ENCODE peak calls at places on chromosomes 12 and 14, in seven cellular contexts. R, O, G, L, J, I and F are unnamed samples.

GRCh38 chr14:66638688-66639087 is 130.7 kb downstream of the GPHN start:
- DNase-seq in R (no peak), O (no peak), G (no peak), L (no peak), J (no peak), I (no peak), F (no peak)

GRCh38 chr12:45696049-45696448 is 33.5 kb upstream of the ARID2 start:
- DNase-seq in R (no peak), O (no peak), G (no peak), L (no peak), J (no peak), I (no peak), F (no peak)

GRCh38 chr14:95993768-95994592 is 45.2 kb upstream of the C14orf132 start:
- DNase-seq in R (peak), O (peak), G (no peak), L (no peak), J (no peak), I (peak), F (peak)

GRCh38 chr12:5577239-5577638 is 145.3 kb downstream of the NTF3 start:
- DNase-seq in R (no peak), O (no peak), G (no peak), L (no peak), J (no peak), I (no peak), F (no peak)

GRCh38 chr14:23364604-23365352 is at the start of gene EFS:
- DNase-seq in R (no peak), O (no peak), G (no peak), L (peak), J (no peak), I (no peak), F (no peak)

GRCh38 chr12:108640802-108641445 is 7.2 kb upstream of the SELPLG start:
- DNase-seq in R (no peak), O (no peak), G (no peak), L (peak), J (no peak), I (no peak), F (no peak)

GRCh38 chr12:46770501-46771183 is 55.2 kb downstream of the SLC38A4 start:
- DNase-seq in R (no peak), O (no peak), G (no peak), L (no peak), J (peak), I (no peak), F (no peak)

GRCh38 chr12:83753205-83753604 is 1066.5 kb downstream of the TMTC2 start:
- DNase-seq in R (no peak), O (no peak), G (no peak), L (no peak), J (no peak), I (no peak), F (no peak)

GRCh38 chr12:128617304-128617833 is 206.4 kb downstream of the SLC15A4 start:
- DNase-seq in R (no peak), O (no peak), G (no peak), L (no peak), J (no peak), I (no peak), F (no peak)

GRCh38 chr12:7162691-7163114 is 26.8 kb upstream of the PEX5 start:
- DNase-seq in R (peak), O (no peak), G (no peak), L (no peak), J (peak), I (peak), F (peak)

GRCh38 chr14:100741956-100742355 is 15.3 kb downstream of the DLK1 start:
- DNase-seq in R (no peak), O (no peak), G (no peak), L (no peak), J (no peak), I (no peak), F (no peak)

GRCh38 chr12:119990382-119990874 is 1.4 kb downstream of the BICDL1 start:
- DNase-seq in R (no peak), O (no peak), G (no peak), L (no peak), J (no peak), I (no peak), F (peak)

GRCh38 chr12:18443768-18444437 is 182.6 kb downstream of the PIK3C2G start:
- DNase-seq in R (no peak), O (no peak), G (no peak), L (no peak), J (no peak), I (no peak), F (no peak)

GRCh38 chr14:98700748-98701147 is 571.2 kb downstream of the BCL11B start:
- DNase-seq in R (no peak), O (no peak), G (no peak), L (no peak), J (no peak), I (no peak), F (no peak)
- TF ChIP-seq CTCF in R (no peak), O (no peak), G (no peak), L (no peak), J (no peak), I (no peak), F (no peak)

GRCh38 chr12:51970904-51971646 is 19.6 kb downstream of the ACVR1B start:
- DNase-seq in R (peak), O (no peak), G (no peak), L (no peak), J (no peak), I (no peak), F (peak)
- TF ChIP-seq CTCF in R (peak), O (peak), G (no peak), L (no peak), J (peak), I (no peak), F (peak)

DNA sequence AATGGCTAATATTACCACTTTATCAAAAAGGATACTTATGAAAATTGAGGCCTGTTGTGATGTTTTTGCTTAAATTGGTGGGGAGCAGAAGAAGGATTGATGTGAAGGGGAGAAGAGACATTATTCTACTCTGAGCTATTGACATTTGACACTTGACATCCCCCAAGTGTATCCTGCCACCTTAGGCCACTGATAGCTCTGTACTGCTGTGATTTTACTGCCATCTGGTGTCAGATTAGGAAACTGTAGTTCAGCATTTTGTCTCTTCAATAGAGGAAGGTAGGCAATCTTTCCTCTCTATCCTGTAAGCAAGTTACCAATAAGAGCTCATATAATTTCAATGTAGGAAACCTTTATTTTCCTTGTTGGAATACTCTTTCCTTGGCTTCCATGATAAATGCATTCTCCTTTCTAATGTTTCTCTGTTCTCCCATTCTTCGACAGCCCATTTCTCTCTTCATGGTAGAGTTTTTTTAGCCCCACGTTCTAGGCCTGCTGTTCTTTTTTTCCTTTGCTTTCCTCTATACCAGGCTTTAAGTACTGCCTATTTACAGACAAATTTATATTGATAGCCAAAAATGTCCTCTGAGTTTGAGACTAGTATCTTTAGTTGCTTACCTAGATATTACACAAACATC is 46.3 kb downstream of the PPHLN1 start:
- DNase-seq in R (peak), O (peak), G (no peak), L (no peak), J (peak), I (peak), F (peak)
- TF ChIP-seq CTCF in R (peak), O (peak), G (peak), L (peak), J (peak), I (peak), F (peak)

DNA sequence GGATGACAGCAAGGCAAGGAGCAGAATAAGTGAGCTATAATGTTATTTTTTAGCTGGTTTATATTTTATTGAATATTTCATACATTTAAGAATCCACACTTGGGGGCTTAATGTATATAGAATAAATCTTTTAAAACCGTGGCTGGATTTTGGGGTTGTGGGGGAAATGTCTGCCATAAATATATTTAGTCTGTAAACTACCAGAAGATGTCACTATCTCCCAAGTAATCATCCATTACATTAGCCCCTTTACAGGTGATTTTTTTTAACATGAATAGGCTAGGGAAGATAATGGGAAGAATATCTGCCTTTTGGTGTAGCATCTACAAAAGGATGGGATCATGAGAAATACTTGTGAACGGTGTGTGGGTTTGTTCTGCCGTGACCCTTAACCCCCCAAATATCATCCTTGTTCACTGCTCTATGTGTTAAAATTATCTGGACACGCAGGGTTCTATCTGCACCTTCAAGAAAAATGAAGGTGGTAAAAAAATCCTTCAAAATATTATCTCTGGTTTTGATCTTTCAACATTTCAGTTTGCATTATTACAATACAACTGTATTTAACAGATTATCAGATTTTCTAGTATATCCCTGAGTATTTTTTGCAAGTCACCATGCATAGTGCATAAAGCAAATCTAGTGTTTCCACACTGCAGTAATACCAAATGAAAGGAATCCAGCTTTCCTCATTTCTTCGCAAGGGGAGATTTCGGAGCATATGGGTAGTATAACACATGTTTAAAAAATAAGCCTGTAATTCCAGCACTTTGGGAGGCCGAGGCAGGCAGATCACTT is 8.0 kb upstream of the SLC17A8 start:
- DNase-seq in R (peak), O (peak), G (no peak), L (no peak), J (no peak), I (peak), F (peak)
- TF ChIP-seq CTCF in R (peak), O (peak), G (peak), L (no peak), J (peak), I (peak), F (peak)

DNA sequence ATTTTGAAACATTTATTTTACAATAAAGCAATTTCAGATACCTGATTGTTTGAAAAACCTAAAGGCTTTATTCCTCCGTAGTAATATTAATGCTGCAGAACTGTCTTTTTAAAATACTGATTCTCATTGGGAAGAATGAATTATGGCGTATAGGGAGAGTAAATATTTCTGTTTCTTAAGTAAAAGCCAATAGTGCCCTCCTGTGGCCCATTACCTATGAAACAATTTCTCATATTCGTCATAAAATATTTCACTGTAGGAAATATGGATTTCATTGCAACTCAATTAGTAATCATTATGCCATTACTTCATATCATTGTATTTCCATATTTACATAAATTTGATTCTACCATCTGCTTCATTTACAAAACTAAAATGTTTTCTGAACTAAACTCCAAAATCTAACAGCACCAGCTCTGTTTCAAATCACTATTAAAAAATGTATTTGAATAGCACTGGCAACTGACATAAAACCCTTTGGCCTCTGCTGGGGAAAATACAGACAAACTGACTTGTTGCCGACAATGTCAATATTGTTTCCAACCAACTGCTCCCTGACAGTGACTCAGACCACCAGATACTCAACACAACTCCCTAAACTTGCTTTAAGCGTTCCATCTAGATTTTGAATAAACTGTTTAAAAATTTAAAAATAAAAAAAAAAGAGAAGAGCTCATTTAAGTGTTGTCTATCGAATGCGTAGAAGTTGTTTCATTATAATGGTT is 290.3 kb downstream of the NAV3 start:
- DNase-seq in R (peak), O (no peak), G (no peak), L (no peak), J (no peak), I (peak), F (no peak)
- TF ChIP-seq CTCF in R (peak), O (no peak), G (peak), L (no peak), J (peak), I (peak), F (peak)

DNA sequence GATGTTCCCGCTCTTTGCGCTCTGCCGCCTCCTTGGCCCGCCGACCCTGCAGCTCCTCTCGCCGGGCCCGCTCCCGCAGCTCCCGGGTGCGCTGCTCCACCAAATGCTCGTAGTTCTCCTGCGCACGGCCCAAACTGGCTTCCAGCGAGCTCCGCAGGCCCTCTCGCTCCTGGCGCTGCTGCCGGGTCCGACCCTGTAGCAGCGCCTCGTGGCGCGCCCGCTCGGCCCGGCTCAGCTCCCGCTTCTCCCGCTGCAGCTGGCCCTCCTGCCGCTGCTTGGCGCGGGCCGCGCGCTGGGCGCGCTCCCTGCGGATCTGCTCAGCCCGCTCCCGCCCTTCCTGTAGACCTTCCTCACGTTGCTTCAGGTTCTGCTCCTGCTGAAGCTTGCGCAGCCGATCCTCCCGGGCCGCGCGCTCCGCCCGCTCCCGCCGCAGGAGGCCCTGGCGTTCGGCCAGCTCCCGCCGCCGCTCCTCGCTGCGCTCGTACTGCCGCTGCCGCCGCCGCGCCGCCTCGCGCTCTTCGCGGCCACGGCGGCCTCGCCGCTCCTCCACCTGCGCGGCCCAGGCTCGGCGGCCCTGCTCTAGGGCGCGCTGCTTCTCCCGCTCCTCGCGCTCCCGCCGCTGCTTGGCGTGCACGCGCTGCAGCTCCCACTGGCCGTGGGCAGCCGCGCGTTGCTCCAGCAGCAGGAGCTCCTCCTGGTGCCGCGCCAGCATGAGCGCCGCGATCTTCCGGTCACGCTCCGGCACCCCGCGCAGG is 2.6 kb downstream of the CCDC177 start:
- DNase-seq in R (no peak), O (no peak), G (no peak), L (no peak), J (peak), I (no peak), F (peak)
- TF ChIP-seq CTCF in R (no peak), O (no peak), G (no peak), L (no peak), J (no peak), I (no peak), F (no peak)

DNA sequence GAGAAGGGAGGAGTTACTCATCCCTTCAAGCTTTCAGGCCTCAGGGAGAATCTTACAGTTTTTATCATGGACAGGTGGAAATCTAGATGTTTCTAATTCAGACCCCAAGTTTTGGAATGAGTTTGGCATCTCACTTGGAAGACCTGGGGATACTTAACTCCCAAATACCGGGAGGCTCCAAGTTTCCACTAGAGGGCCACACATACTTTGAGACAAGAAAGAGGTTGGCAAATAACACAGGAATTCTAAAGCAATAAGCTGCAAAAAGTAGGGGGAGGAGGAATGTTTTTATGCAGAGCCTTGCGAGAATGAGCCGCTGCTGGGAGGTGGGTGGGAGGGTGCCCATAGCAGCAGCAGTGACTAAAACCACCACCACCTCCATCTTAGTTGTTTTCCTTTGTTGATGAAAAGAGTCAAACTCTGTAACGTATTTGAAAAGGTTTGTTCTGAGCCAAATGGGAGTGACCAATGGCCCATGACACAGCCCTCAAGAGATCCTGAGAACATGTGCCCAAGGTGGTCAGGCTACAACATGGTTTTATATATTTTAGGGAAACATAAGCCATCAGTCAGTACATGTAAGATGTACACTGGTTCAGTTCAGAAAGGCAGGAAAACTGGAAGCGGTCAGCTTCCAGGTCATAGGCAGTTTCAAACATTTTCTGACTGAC is 34.2 kb upstream of the RNASE1 start:
- DNase-seq in R (peak), O (no peak), G (no peak), L (no peak), J (no peak), I (peak), F (no peak)
- TF ChIP-seq CTCF in R (peak), O (peak), G (peak), L (no peak), J (peak), I (peak), F (no peak)

GRCh38 chr12:52327830-52328500 is 6.8 kb upstream of the KRT83 start:
- DNase-seq in R (no peak), O (no peak), G (no peak), L (no peak), J (no peak), I (no peak), F (no peak)
- TF ChIP-seq CTCF in R (no peak), O (no peak), G (no peak), L (no peak), J (no peak), I (no peak), F (no peak)